ENCODE peak calls at places on chromosomes 2 and 18, in ten cellular contexts. One of them, this sample, is unnamed.

GRCh38 chr2:239445771-239446524 is 45.1 kb upstream of the HDAC4 start:
- DNase-seq in GM19239: no peak
- DNase-seq in CD4-positive, alpha-beta T cell: no peak
- DNase-seq in SJSA1: no peak
- DNase-seq in putamen: peak
- DNase-seq in choroid plexus epithelial cell: peak
- DNase-seq in stimulated activated CD4-positive, alpha-beta T cell treated with anti-CD3 and anti-CD28 coated beads, Interleukin-4, amount 100 ng/mL, for 4 hours: no peak
- DNase-seq in kidney tubule cell: no peak
- DNase-seq in endothelial cell: no peak
- DNase-seq in activated T-helper 1 cell treated with anti-CD3 and anti-CD28 coated beads, Interleukin-2, amount 50 U/mL, for 16 hours: no peak
- DNase-seq in this sample: no peak

GRCh38 chr2:20300656-20301055 is 50.0 kb downstream of the PUM2 start:
- DNase-seq in SJSA1: no peak
- DNase-seq in kidney tubule cell: no peak
- DNase-seq in choroid plexus epithelial cell: no peak
- DNase-seq in endothelial cell: no peak
- DNase-seq in CD4-positive, alpha-beta T cell: no peak
- DNase-seq in GM19239: no peak
- DNase-seq in activated T-helper 1 cell treated with anti-CD3 and anti-CD28 coated beads, Interleukin-2, amount 50 U/mL, for 16 hours: no peak
- DNase-seq in stimulated activated CD4-positive, alpha-beta T cell treated with anti-CD3 and anti-CD28 coated beads, Interleukin-4, amount 100 ng/mL, for 4 hours: no peak
- DNase-seq in putamen: no peak
- DNase-seq in this sample: no peak

GRCh38 chr2:9809448-9810088 is 33.7 kb upstream of the TAF1B start:
- DNase-seq in GM19239: no peak
- DNase-seq in SJSA1: no peak
- DNase-seq in CD4-positive, alpha-beta T cell: no peak
- DNase-seq in stimulated activated CD4-positive, alpha-beta T cell treated with anti-CD3 and anti-CD28 coated beads, Interleukin-4, amount 100 ng/mL, for 4 hours: no peak
- DNase-seq in activated T-helper 1 cell treated with anti-CD3 and anti-CD28 coated beads, Interleukin-2, amount 50 U/mL, for 16 hours: no peak
- DNase-seq in putamen: no peak
- DNase-seq in kidney tubule cell: no peak
- DNase-seq in endothelial cell: no peak
- DNase-seq in choroid plexus epithelial cell: no peak
- DNase-seq in this sample: no peak

GRCh38 chr2:40668435-40668834 is 216.5 kb upstream of the SLC8A1 start:
- DNase-seq in SJSA1: no peak
- DNase-seq in endothelial cell: no peak
- DNase-seq in GM19239: no peak
- DNase-seq in kidney tubule cell: no peak
- DNase-seq in stimulated activated CD4-positive, alpha-beta T cell treated with anti-CD3 and anti-CD28 coated beads, Interleukin-4, amount 100 ng/mL, for 4 hours: no peak
- DNase-seq in CD4-positive, alpha-beta T cell: no peak
- DNase-seq in choroid plexus epithelial cell: peak
- DNase-seq in activated T-helper 1 cell treated with anti-CD3 and anti-CD28 coated beads, Interleukin-2, amount 50 U/mL, for 16 hours: no peak
- DNase-seq in putamen: no peak
- DNase-seq in this sample: no peak

GRCh38 chr18:11871501-11871900 is 20.3 kb downstream of the CHMP1B start:
- DNase-seq in CD4-positive, alpha-beta T cell: no peak
- DNase-seq in endothelial cell: no peak
- DNase-seq in kidney tubule cell: peak
- DNase-seq in stimulated activated CD4-positive, alpha-beta T cell treated with anti-CD3 and anti-CD28 coated beads, Interleukin-4, amount 100 ng/mL, for 4 hours: no peak
- DNase-seq in SJSA1: no peak
- DNase-seq in activated T-helper 1 cell treated with anti-CD3 and anti-CD28 coated beads, Interleukin-2, amount 50 U/mL, for 16 hours: no peak
- DNase-seq in choroid plexus epithelial cell: no peak
- DNase-seq in GM19239: no peak
- DNase-seq in putamen: no peak
- DNase-seq in this sample: no peak

GRCh38 chr2:232568161-232568560 is 17.7 kb downstream of the EIF4E2 start:
- DNase-seq in endothelial cell: no peak
- DNase-seq in putamen: no peak
- DNase-seq in activated T-helper 1 cell treated with anti-CD3 and anti-CD28 coated beads, Interleukin-2, amount 50 U/mL, for 16 hours: no peak
- DNase-seq in GM19239: no peak
- DNase-seq in kidney tubule cell: peak
- DNase-seq in choroid plexus epithelial cell: peak
- DNase-seq in SJSA1: peak
- DNase-seq in stimulated activated CD4-positive, alpha-beta T cell treated with anti-CD3 and anti-CD28 coated beads, Interleukin-4, amount 100 ng/mL, for 4 hours: no peak
- DNase-seq in CD4-positive, alpha-beta T cell: no peak
- DNase-seq in this sample: peak

GRCh38 chr2:65081232-65081685 is 25.0 kb downstream of the CEP68 start:
- DNase-seq in endothelial cell: peak
- DNase-seq in stimulated activated CD4-positive, alpha-beta T cell treated with anti-CD3 and anti-CD28 coated beads, Interleukin-4, amount 100 ng/mL, for 4 hours: no peak
- DNase-seq in kidney tubule cell: no peak
- DNase-seq in activated T-helper 1 cell treated with anti-CD3 and anti-CD28 coated beads, Interleukin-2, amount 50 U/mL, for 16 hours: no peak
- DNase-seq in GM19239: no peak
- DNase-seq in choroid plexus epithelial cell: peak
- DNase-seq in putamen: no peak
- DNase-seq in CD4-positive, alpha-beta T cell: no peak
- DNase-seq in SJSA1: no peak
- DNase-seq in this sample: no peak

GRCh38 chr18:68944330-68944729 is 146.4 kb downstream of the CCDC102B start:
- DNase-seq in putamen: no peak
- DNase-seq in CD4-positive, alpha-beta T cell: no peak
- DNase-seq in endothelial cell: no peak
- DNase-seq in SJSA1: no peak
- DNase-seq in stimulated activated CD4-positive, alpha-beta T cell treated with anti-CD3 and anti-CD28 coated beads, Interleukin-4, amount 100 ng/mL, for 4 hours: no peak
- DNase-seq in activated T-helper 1 cell treated with anti-CD3 and anti-CD28 coated beads, Interleukin-2, amount 50 U/mL, for 16 hours: no peak
- DNase-seq in choroid plexus epithelial cell: no peak
- DNase-seq in GM19239: no peak
- DNase-seq in kidney tubule cell: no peak
- DNase-seq in this sample: no peak

GRCh38 chr2:55309441-55309840 is 40.4 kb upstream of the MTIF2 start:
- DNase-seq in activated T-helper 1 cell treated with anti-CD3 and anti-CD28 coated beads, Interleukin-2, amount 50 U/mL, for 16 hours: no peak
- DNase-seq in stimulated activated CD4-positive, alpha-beta T cell treated with anti-CD3 and anti-CD28 coated beads, Interleukin-4, amount 100 ng/mL, for 4 hours: no peak
- DNase-seq in putamen: no peak
- DNase-seq in endothelial cell: no peak
- DNase-seq in kidney tubule cell: peak
- DNase-seq in SJSA1: peak
- DNase-seq in choroid plexus epithelial cell: peak
- DNase-seq in CD4-positive, alpha-beta T cell: no peak
- DNase-seq in GM19239: no peak
- DNase-seq in this sample: peak

GRCh38 chr2:96872591-96873349 is 2.9 kb upstream of the SEMA4C start:
- DNase-seq in CD4-positive, alpha-beta T cell: no peak
- DNase-seq in SJSA1: no peak
- DNase-seq in kidney tubule cell: peak
- DNase-seq in endothelial cell: no peak
- DNase-seq in GM19239: no peak
- DNase-seq in choroid plexus epithelial cell: peak
- DNase-seq in activated T-helper 1 cell treated with anti-CD3 and anti-CD28 coated beads, Interleukin-2, amount 50 U/mL, for 16 hours: no peak
- DNase-seq in putamen: no peak
- DNase-seq in stimulated activated CD4-positive, alpha-beta T cell treated with anti-CD3 and anti-CD28 coated beads, Interleukin-4, amount 100 ng/mL, for 4 hours: no peak
- DNase-seq in this sample: no peak

GRCh38 chr2:235500761-235501662 is 7.2 kb downstream of the AGAP1 start:
- DNase-seq in kidney tubule cell: peak
- DNase-seq in putamen: no peak
- DNase-seq in SJSA1: peak
- DNase-seq in choroid plexus epithelial cell: peak
- DNase-seq in GM19239: no peak
- DNase-seq in stimulated activated CD4-positive, alpha-beta T cell treated with anti-CD3 and anti-CD28 coated beads, Interleukin-4, amount 100 ng/mL, for 4 hours: no peak
- DNase-seq in activated T-helper 1 cell treated with anti-CD3 and anti-CD28 coated beads, Interleukin-2, amount 50 U/mL, for 16 hours: no peak
- DNase-seq in CD4-positive, alpha-beta T cell: no peak
- DNase-seq in endothelial cell: no peak
- DNase-seq in this sample: peak

GRCh38 chr2:164538250-164538866 is 82.9 kb downstream of the GRB14 start:
- DNase-seq in stimulated activated CD4-positive, alpha-beta T cell treated with anti-CD3 and anti-CD28 coated beads, Interleukin-4, amount 100 ng/mL, for 4 hours: no peak
- DNase-seq in activated T-helper 1 cell treated with anti-CD3 and anti-CD28 coated beads, Interleukin-2, amount 50 U/mL, for 16 hours: no peak
- DNase-seq in GM19239: no peak
- DNase-seq in choroid plexus epithelial cell: peak
- DNase-seq in endothelial cell: no peak
- DNase-seq in kidney tubule cell: peak
- DNase-seq in CD4-positive, alpha-beta T cell: no peak
- DNase-seq in putamen: peak
- DNase-seq in SJSA1: peak
- DNase-seq in this sample: peak

GRCh38 chr2:154015233-154015632 is 143.5 kb downstream of the GALNT13 start:
- DNase-seq in choroid plexus epithelial cell: no peak
- DNase-seq in GM19239: no peak
- DNase-seq in CD4-positive, alpha-beta T cell: no peak
- DNase-seq in activated T-helper 1 cell treated with anti-CD3 and anti-CD28 coated beads, Interleukin-2, amount 50 U/mL, for 16 hours: no peak
- DNase-seq in endothelial cell: no peak
- DNase-seq in SJSA1: no peak
- DNase-seq in stimulated activated CD4-positive, alpha-beta T cell treated with anti-CD3 and anti-CD28 coated beads, Interleukin-4, amount 100 ng/mL, for 4 hours: no peak
- DNase-seq in putamen: no peak
- DNase-seq in kidney tubule cell: no peak
- DNase-seq in this sample: no peak

GRCh38 chr18:79403723-79404566 is 8.2 kb downstream of the NFATC1 start:
- DNase-seq in CD4-positive, alpha-beta T cell: no peak
- DNase-seq in stimulated activated CD4-positive, alpha-beta T cell treated with anti-CD3 and anti-CD28 coated beads, Interleukin-4, amount 100 ng/mL, for 4 hours: no peak
- DNase-seq in activated T-helper 1 cell treated with anti-CD3 and anti-CD28 coated beads, Interleukin-2, amount 50 U/mL, for 16 hours: no peak
- DNase-seq in GM19239: no peak
- DNase-seq in endothelial cell: no peak
- DNase-seq in putamen: no peak
- DNase-seq in kidney tubule cell: peak
- DNase-seq in SJSA1: no peak
- DNase-seq in choroid plexus epithelial cell: no peak
- DNase-seq in this sample: no peak